ENCODE peak calls at places on chromosomes 6 and 20, in ten cellular contexts. N, H, E, P, Q, I, F, K, Y and L are unnamed samples.

GRCh38 chr6:81865712-81866111 is 113.2 kb upstream of the TENT5A start:
- DNase-seq in N (no peak), H (no peak), E (no peak), P (no peak), Q (no peak), I (no peak), F (peak), K (no peak), Y (no peak), L (peak)

GRCh38 chr6:2103644-2104523 is 141.5 kb downstream of the GMDS start:
- DNase-seq in N (peak), H (peak), E (no peak), P (no peak), Q (no peak), I (no peak), F (peak), K (no peak), Y (no peak), L (peak)

GRCh38 chr6:109073344-109074235 is 21.1 kb downstream of the SESN1 start:
- DNase-seq in N (peak), H (no peak), E (no peak), P (no peak), Q (no peak), I (peak), F (peak), K (no peak), Y (no peak), L (peak)

GRCh38 chr6:80543598-80544181 is 437.2 kb downstream of the BCKDHB start:
- DNase-seq in N (no peak), H (no peak), E (no peak), P (no peak), Q (no peak), I (no peak), F (peak), K (no peak), Y (no peak), L (no peak)

GRCh38 chr20:11754451-11754850 is 163.2 kb upstream of the BTBD3 start:
- DNase-seq in N (no peak), H (no peak), E (no peak), P (no peak), Q (no peak), I (no peak), F (no peak), K (no peak), Y (no peak), L (no peak)

GRCh38 chr6:126886106-126886505 is 232.4 kb upstream of the RSPO3 start:
- DNase-seq in N (no peak), H (no peak), E (no peak), P (no peak), Q (no peak), I (no peak), F (no peak), K (no peak), Y (no peak), L (no peak)

GRCh38 chr6:13920584-13920983 is 4.2 kb upstream of the RNF182 start:
- DNase-seq in N (no peak), H (no peak), E (no peak), P (no peak), Q (no peak), I (no peak), F (no peak), K (no peak), Y (no peak), L (no peak)

GRCh38 chr6:16739329-16739801 is 21.9 kb downstream of the ATXN1 start:
- DNase-seq in N (no peak), H (no peak), E (no peak), P (no peak), Q (peak), I (peak), F (peak), K (no peak), Y (no peak), L (no peak)

GRCh38 chr6:106510090-106510970 is 119.0 kb downstream of the RTN4IP1 start:
- DNase-seq in N (no peak), H (no peak), E (peak), P (peak), Q (peak), I (peak), F (no peak), K (peak), Y (peak), L (peak)
- TF ChIP-seq CTCF in N (peak), H (no peak), E (no peak), P (no peak), Q (no peak), I (no peak), F (no peak), K (no peak), Y (no peak), L (no peak)

DNA sequence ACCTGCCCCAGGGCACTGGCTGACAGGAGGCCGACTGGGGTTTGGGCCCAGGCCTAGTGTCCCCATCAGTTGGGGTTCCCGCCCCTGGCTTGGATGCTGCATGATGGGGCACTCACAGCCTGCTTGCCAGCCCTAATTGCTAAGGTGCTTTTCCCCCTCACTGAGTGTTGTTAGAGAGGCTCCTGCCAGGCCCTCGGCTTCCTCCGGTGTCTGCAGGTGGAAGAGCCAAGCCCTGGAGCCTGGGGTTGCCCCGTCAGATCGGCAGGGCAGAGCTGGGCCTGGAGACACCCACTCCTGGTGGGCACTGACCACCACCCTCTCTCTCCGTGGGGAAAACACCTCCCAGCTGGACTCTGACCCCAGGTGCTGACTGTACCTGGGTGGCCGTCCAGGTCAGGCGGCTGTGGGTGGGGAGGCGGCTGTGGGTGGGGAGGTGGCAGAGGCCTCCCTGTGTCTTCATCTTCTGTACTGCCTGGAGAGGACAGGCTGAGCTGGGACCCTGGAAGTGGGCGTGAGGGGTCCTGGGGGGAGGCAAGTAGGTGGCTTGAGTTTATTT is 6.0 kb upstream of the CABLES2 start:
- DNase-seq in N (no peak), H (no peak), E (no peak), P (no peak), Q (no peak), I (no peak), F (no peak), K (no peak), Y (no peak), L (no peak)
- H3K27ac ChIP-seq in N (no peak), H (no peak), E (no peak), P (no peak), Q (no peak), I (no peak), F (no peak), K (no peak), Y (no peak), L (no peak)

GRCh38 chr6:107421696-107422256 is 37.6 kb downstream of the PDSS2 start:
- DNase-seq in N (no peak), H (no peak), E (no peak), P (no peak), Q (no peak), I (no peak), F (no peak), K (no peak), Y (no peak), L (no peak)

GRCh38 chr6:107416179-107416578 is 43.2 kb downstream of the PDSS2 start:
- DNase-seq in N (no peak), H (no peak), E (no peak), P (no peak), Q (no peak), I (no peak), F (no peak), K (no peak), Y (no peak), L (no peak)

GRCh38 chr6:107419747-107420146 is 39.6 kb downstream of the PDSS2 start:
- DNase-seq in N (no peak), H (no peak), E (no peak), P (no peak), Q (no peak), I (no peak), F (no peak), K (no peak), Y (no peak), L (peak)

GRCh38 chr6:107414246-107414645 is 45.1 kb downstream of the PDSS2 start:
- DNase-seq in N (no peak), H (no peak), E (no peak), P (no peak), Q (no peak), I (no peak), F (no peak), K (no peak), Y (no peak), L (peak)

GRCh38 chr6:107418118-107418517 is 41.2 kb downstream of the PDSS2 start:
- DNase-seq in N (peak), H (no peak), E (no peak), P (no peak), Q (no peak), I (no peak), F (peak), K (no peak), Y (no peak), L (no peak)
- TF ChIP-seq CTCF in N (peak), H (no peak), E (no peak), P (no peak), Q (no peak), I (no peak), F (peak), K (no peak), Y (peak), L (peak)

DNA sequence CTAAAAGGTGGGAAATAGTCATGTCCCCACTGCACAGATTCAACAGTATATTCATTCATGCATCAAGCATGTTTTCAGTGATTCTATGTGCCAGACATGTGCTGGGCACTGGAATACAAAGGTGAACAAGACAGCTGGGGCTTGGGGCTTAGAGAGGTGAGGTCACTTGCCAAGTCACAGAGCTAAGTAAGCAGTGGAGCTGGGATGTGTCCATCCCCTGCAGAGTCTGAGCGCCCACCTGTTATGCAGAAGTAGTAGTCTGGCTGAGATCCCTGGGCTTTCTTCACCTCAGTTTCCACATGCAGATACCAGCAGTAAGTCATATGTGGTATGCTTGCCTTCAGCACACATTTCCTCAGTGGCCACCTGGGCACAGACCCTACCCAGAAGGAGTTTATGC is 263.8 kb downstream of the DHX35 start:
- DNase-seq in N (no peak), H (no peak), E (no peak), P (no peak), Q (no peak), I (no peak), F (no peak), K (no peak), Y (no peak), L (no peak)
- H3K27ac ChIP-seq in N (no peak), H (no peak), E (no peak), P (no peak), Q (no peak), I (no peak), F (no peak), K (no peak), Y (no peak), L (no peak)